ENCODE peak calls at places on chromosomes 6 and 20, in six cellular contexts. A, X, E, D, C and F are unnamed samples.

GRCh38 chr6:15254074-15254975 is 8.5 kb downstream of the JARID2 start:
- DNase-seq in E (no peak), D (no peak), A (no peak), X (no peak), C (no peak), F (no peak)

GRCh38 chr6:34510299-34510698 is 44.4 kb downstream of the PACSIN1 start:
- DNase-seq in X (no peak), D (no peak), E (no peak), C (no peak), A (no peak), F (no peak)

GRCh38 chr6:131451330-131452195 is 121.5 kb upstream of the ARG1 start:
- DNase-seq in X (no peak), E (no peak), D (no peak), A (no peak), C (no peak), F (no peak)

GRCh38 chr20:46838002-46838401 is 56.6 kb upstream of the EYA2 start:
- DNase-seq in E (no peak), X (no peak), C (no peak), D (no peak), A (no peak), F (no peak)

GRCh38 chr6:80235647-80236046 is 129.2 kb downstream of the BCKDHB start:
- DNase-seq in X (no peak), A (no peak), D (no peak), E (no peak), C (no peak), F (no peak)

GRCh38 chr6:134106702-134107101 is 54.3 kb upstream of the SLC2A12 start:
- DNase-seq in A (no peak), C (no peak), E (no peak), D (no peak), X (no peak), F (no peak)

GRCh38 chr6:17101422-17102257 is at the start of gene STMND1:
- DNase-seq in C (peak; percentile 30), X (peak; percentile 75), A (no peak), D (peak; percentile 23), E (no peak), F (no peak)

GRCh38 chr20:51220293-51220706 is 197.4 kb upstream of the KCNG1 start:
- DNase-seq in A (peak; percentile 47), D (no peak), C (peak; percentile 67), X (no peak), E (no peak), F (peak; percentile 49)

GRCh38 chr6:169839898-169840631 is 88.6 kb downstream of the ERMARD start:
- DNase-seq in D (no peak), X (no peak), E (no peak), A (no peak), C (no peak), F (no peak)

GRCh38 chr6:33677153-33677660 is 34.3 kb downstream of the UQCC2 start:
- DNase-seq in A (no peak), E (no peak), D (no peak), C (no peak), X (no peak), F (no peak)

GRCh38 chr6:152110878-152111820 is 303.7 kb downstream of the ESR1 start:
- DNase-seq in A (no peak), C (no peak), D (no peak), E (no peak), X (no peak), F (no peak)

GRCh38 chr6:9890893-9891292 is 524.0 kb downstream of the TFAP2A start:
- DNase-seq in D (no peak), C (no peak), A (no peak), E (no peak), X (no peak), F (no peak)

GRCh38 chr6:156395276-156395675 is 381.9 kb upstream of the ARID1B start:
- DNase-seq in A (no peak), X (peak; percentile 12), C (peak; percentile 32), E (no peak), D (peak; percentile 83), F (peak; percentile 51)

GRCh38 chr6:33744895-33745546 is 1.7 kb downstream of the IP6K3 start:
- DNase-seq in C (no peak), A (no peak), E (no peak), X (peak; percentile 52), D (peak; percentile 85), F (no peak)

GRCh38 chr6:31128093-31128676 is 7.9 kb upstream of the CDSN start:
- DNase-seq in C (peak; percentile 81), A (no peak), D (peak; percentile 50), X (peak; percentile 38), E (peak; percentile 26), F (peak; percentile 79)

GRCh38 chr20:63178889-63179751 is 36.8 kb downstream of the YTHDF1 start:
- DNase-seq in C (peak; percentile 86), D (peak; percentile 63), A (peak; percentile 75), X (peak; percentile 66), E (no peak), F (peak; percentile 70)

GRCh38 chr20:59222982-59223610 is 59.5 kb downstream of the ZNF831 start:
- DNase-seq in C (no peak), A (no peak), E (no peak), D (no peak), X (peak; percentile 56), F (no peak)

GRCh38 chr6:2900821-2901644 is 2.1 kb downstream of the SERPINB9 start:
- DNase-seq in X (no peak), E (no peak), D (no peak), A (no peak), C (no peak), F (no peak)

GRCh38 chr6:165439928-165440554 is 130.6 kb upstream of the C6orf118 start:
- DNase-seq in A (no peak), D (peak; percentile 26), C (peak; percentile 12), X (no peak), E (no peak), F (no peak)

GRCh38 chr20:51732454-51732791 is 35.8 kb downstream of the ATP9A start:
- DNase-seq in C (no peak), D (no peak), X (no peak), A (no peak), E (no peak), F (no peak)

GRCh38 chr6:53065266-53066058 is at the start of gene FBXO9:
- DNase-seq in A (peak; percentile 75), X (peak; percentile 86), D (peak; percentile 66), C (peak; percentile 86), E (no peak), F (peak; percentile 64)

GRCh38 chr20:22379472-22379871 is 204.9 kb downstream of the FOXA2 start:
- DNase-seq in D (peak; percentile 51), X (no peak), A (peak; percentile 34), C (no peak), E (no peak), F (no peak)

GRCh38 chr6:33981421-33981820 is 164.5 kb downstream of the GRM4 start:
- DNase-seq in X (no peak), A (no peak), D (no peak), C (no peak), E (no peak), F (no peak)

GRCh38 chr6:83031689-83032088 is 34.0 kb downstream of the UBE3D start:
- DNase-seq in E (no peak), X (no peak), D (no peak), A (no peak), C (no peak), F (no peak)

GRCh38 chr6:42505377-42505702 is 53.6 kb upstream of the TRERF1 start:
- DNase-seq in A (peak; percentile 31), D (no peak), E (peak; percentile 59), C (no peak), X (no peak), F (no peak)

GRCh38 chr6:128112494-128112893 is 211.6 kb upstream of the THEMIS start:
- DNase-seq in C (no peak), E (no peak), X (peak; percentile 38), D (no peak), A (no peak), F (no peak)

GRCh38 chr6:90809035-90809434 is 222.2 kb upstream of the MAP3K7 start:
- DNase-seq in A (no peak), X (no peak), C (no peak), E (no peak), D (no peak), F (no peak)

GRCh38 chr6:138105880-138106664 is 1.1 kb downstream of the PERP start:
- DNase-seq in C (no peak), A (no peak), E (no peak), D (peak; percentile 64), X (peak; percentile 78), F (no peak)

GRCh38 chr6:85186546-85187170 is 263.2 kb upstream of the NT5E start:
- DNase-seq in A (no peak), C (no peak), X (no peak), E (no peak), D (no peak), F (no peak)

GRCh38 chr20:14879020-14879697 is 541.7 kb upstream of the FLRT3 start:
- DNase-seq in D (peak; percentile 13), X (peak; percentile 3), A (no peak), E (peak; percentile 5), C (no peak), F (no peak)

GRCh38 chr20:60055740-60056139 is 97.5 kb downstream of the CDH26 start:
- DNase-seq in C (no peak), E (no peak), X (no peak), D (no peak), A (no peak), F (peak; percentile 8)

GRCh38 chr20:13228771-13229170 is 7.7 kb downstream of the ISM1 start:
- DNase-seq in A (no peak), C (no peak), D (no peak), E (no peak), X (no peak), F (no peak)

GRCh38 chr20:20367681-20368413 is at the start of gene INSM1:
- DNase-seq in D (peak; percentile 100), C (no peak), E (no peak), A (no peak), X (peak; percentile 99), F (no peak)

GRCh38 chr6:15904651-15905376 is 224.1 kb upstream of the MYLIP start:
- DNase-seq in E (no peak), A (no peak), X (no peak), D (no peak), C (no peak), F (no peak)